ENCODE peak calls at places on chromosomes 16 and 17, in ten cellular contexts. P, Q, K, W, S, X, B, J, G and U are unnamed samples.

GRCh38 chr16:56880176-56880575 is 15.2 kb downstream of the SLC12A3 start:
- DNase-seq in P (no peak), Q (no peak), K (no peak), W (no peak), S (no peak), X (no peak), B (no peak), J (no peak), G (no peak), U (no peak)

GRCh38 chr16:2331932-2332267 is 8.6 kb downstream of the ABCA3 start:
- DNase-seq in P (no peak), Q (no peak), K (no peak), W (no peak), S (no peak), X (no peak), B (no peak), J (no peak), G (no peak), U (no peak)

GRCh38 chr17:74280093-74280513 is 6.1 kb downstream of the DNAI2 start:
- DNase-seq in P (no peak), Q (no peak), K (no peak), W (no peak), S (no peak), X (no peak), B (no peak), J (no peak), G (no peak), U (peak)

GRCh38 chr16:6841392-6841791 is 491.3 kb upstream of the RBFOX1 start:
- DNase-seq in P (no peak), Q (no peak), K (no peak), W (no peak), S (no peak), X (no peak), B (no peak), J (no peak), G (no peak), U (no peak)

GRCh38 chr16:86682219-86682904 is 104.0 kb downstream of the FOXL1 start:
- DNase-seq in P (no peak), Q (no peak), K (no peak), W (no peak), S (no peak), X (no peak), B (no peak), J (no peak), G (no peak), U (no peak)

GRCh38 chr16:57627184-57627871 is 1.1 kb upstream of the ADGRG1 start:
- DNase-seq in P (no peak), Q (peak), K (no peak), W (no peak), S (peak), X (peak), B (peak), J (peak), G (peak), U (no peak)

GRCh38 chr17:74442291-74442669 is 10.4 kb downstream of the GPRC5C start:
- DNase-seq in P (no peak), Q (no peak), K (no peak), W (no peak), S (no peak), X (no peak), B (no peak), J (no peak), G (no peak), U (no peak)

GRCh38 chr16:47198180-47198575 is 54.4 kb upstream of the NETO2 start:
- DNase-seq in P (no peak), Q (peak), K (no peak), W (no peak), S (no peak), X (no peak), B (no peak), J (no peak), G (no peak), U (no peak)

GRCh38 chr16:68636818-68637217 is 8.3 kb upstream of the CDH3 start:
- DNase-seq in P (no peak), Q (peak), K (no peak), W (no peak), S (no peak), X (no peak), B (no peak), J (no peak), G (no peak), U (no peak)

GRCh38 chr16:72963921-72964320 is 84.0 kb downstream of the ZFHX3 start:
- DNase-seq in P (no peak), Q (peak), K (no peak), W (no peak), S (no peak), X (peak), B (no peak), J (no peak), G (peak), U (no peak)

GRCh38 chr16:50884066-50884860 is 142.4 kb downstream of the CYLD start:
- DNase-seq in P (no peak), Q (no peak), K (no peak), W (no peak), S (no peak), X (no peak), B (no peak), J (peak), G (no peak), U (peak)

GRCh38 chr16:2952679-2953078 is 11.4 kb upstream of the KREMEN2 start:
- DNase-seq in P (no peak), Q (no peak), K (no peak), W (no peak), S (no peak), X (no peak), B (no peak), J (no peak), G (no peak), U (no peak)

GRCh38 chr17:14471052-14471451 is 170.2 kb downstream of the HS3ST3B1 start:
- DNase-seq in P (no peak), Q (peak), K (no peak), W (no peak), S (peak), X (peak), B (peak), J (no peak), G (peak), U (no peak)

GRCh38 chr17:43834106-43834505 is 1.2 kb upstream of the MPP3 start:
- DNase-seq in P (no peak), Q (peak), K (no peak), W (no peak), S (peak), X (no peak), B (peak), J (no peak), G (peak), U (no peak)

GRCh38 chr17:835263-835662 is 53.1 kb downstream of the MRM3 start:
- DNase-seq in P (no peak), Q (peak), K (peak), W (peak), S (peak), X (peak), B (no peak), J (peak), G (peak), U (no peak)

GRCh38 chr16:85114909-85115567 is 2.8 kb upstream of the CIBAR2 start:
- DNase-seq in P (peak), Q (peak), K (peak), W (peak), S (no peak), X (peak), B (peak), J (peak), G (peak), U (peak)

GRCh38 chr17:21452377-21453143 is 76.4 kb downstream of the KCNJ12 start:
- DNase-seq in P (no peak), Q (peak), K (peak), W (peak), S (peak), X (peak), B (no peak), J (peak), G (peak), U (no peak)

GRCh38 chr17:4156750-4157381 is 13.9 kb downstream of the CYB5D2 start:
- DNase-seq in P (no peak), Q (no peak), K (no peak), W (no peak), S (no peak), X (no peak), B (no peak), J (peak), G (no peak), U (no peak)
- TF ChIP-seq CTCF in P (peak), Q (no peak), K (no peak), W (peak), S (peak), X (peak), B (peak), J (peak), G (no peak), U (no peak)

DNA sequence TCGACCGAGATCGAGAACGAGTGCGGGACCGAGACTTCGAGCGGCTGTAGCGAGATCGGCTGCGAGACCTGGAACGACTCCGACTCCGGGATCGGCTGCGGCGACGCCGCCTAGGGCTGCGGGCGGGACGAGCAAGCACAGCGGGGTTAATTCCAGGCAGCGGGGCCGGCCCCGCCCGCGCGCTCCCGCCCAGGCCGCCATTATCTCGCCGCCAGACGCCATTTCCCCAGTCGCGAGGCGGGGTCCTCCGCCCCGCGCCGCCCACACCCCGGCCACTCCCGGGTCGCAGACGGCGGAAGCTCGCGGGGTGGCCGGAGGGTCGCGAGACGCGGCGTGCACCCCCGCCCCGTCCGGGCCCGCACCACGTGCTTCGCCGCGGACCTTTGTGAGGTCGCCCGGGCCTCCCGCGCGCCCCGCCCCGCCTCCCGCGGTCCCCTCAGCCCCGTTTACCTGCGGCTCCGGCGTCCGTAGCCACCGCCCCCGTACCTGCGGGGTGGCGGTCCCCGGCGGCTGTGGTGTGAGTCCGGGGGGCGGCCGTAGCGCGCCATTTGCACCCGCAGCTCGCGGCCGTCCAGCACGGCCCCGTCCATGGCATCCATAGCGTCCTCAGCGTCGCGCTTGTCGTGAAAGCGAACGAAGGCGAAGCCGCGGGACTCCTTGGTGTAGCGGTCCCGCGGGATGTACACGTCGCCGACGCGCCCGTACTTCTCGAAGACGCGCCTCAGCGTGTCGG is 616 bp downstream of the SRSF2 start:
- DNase-seq in P (peak), Q (peak), K (peak), W (peak), S (no peak), X (peak), B (no peak), J (peak), G (peak), U (peak)
- TF ChIP-seq CTCF in P (peak), Q (peak), K (no peak), W (no peak), S (no peak), X (peak), B (no peak), J (peak), G (peak), U (peak)

GRCh38 chr16:53492499-53492898 is 10.5 kb downstream of the AKTIP start:
- DNase-seq in P (no peak), Q (no peak), K (no peak), W (no peak), S (no peak), X (no peak), B (no peak), J (no peak), G (no peak), U (no peak)
- TF ChIP-seq CTCF in P (no peak), Q (no peak), K (no peak), W (no peak), S (no peak), X (no peak), B (no peak), J (no peak), G (no peak), U (no peak)

GRCh38 chr16:183005-183404 is 2.7 kb downstream of the HBQ1 start:
- DNase-seq in P (no peak), Q (no peak), K (no peak), W (no peak), S (no peak), X (no peak), B (no peak), J (no peak), G (no peak), U (no peak)

GRCh38 chr16:179431-179830 is 828 bp upstream of the HBQ1 start:
- DNase-seq in P (no peak), Q (no peak), K (no peak), W (no peak), S (no peak), X (no peak), B (no peak), J (no peak), G (no peak), U (no peak)

GRCh38 chr16:180921-181667 is 835 bp downstream of the HBQ1 start:
- DNase-seq in P (peak), Q (peak), K (peak), W (peak), S (no peak), X (peak), B (peak), J (peak), G (peak), U (peak)

GRCh38 chr16:180101-180920 is at the start of gene HBQ1:
- DNase-seq in P (peak), Q (peak), K (peak), W (peak), S (no peak), X (no peak), B (peak), J (peak), G (no peak), U (peak)

DNA sequence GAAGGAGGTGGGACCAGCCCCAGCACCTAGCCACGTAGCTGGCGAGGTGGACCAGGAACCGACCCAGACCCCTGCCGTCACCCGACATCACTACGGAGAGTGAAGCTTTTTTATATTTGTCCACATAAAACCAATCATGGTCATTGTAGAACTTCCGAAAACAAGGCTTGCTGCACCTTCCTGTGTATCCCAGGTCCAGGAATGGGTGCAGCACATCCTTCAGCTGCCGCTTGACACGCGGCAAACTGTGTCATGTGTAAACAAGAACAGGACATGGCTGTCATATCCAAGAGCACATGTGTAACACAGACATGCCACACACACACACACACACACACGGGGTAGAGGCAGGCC is 1.4 kb downstream of the HBQ1 start:
- DNase-seq in P (no peak), Q (no peak), K (no peak), W (no peak), S (no peak), X (no peak), B (no peak), J (no peak), G (peak), U (no peak)
- TF ChIP-seq CTCF in P (no peak), Q (no peak), K (no peak), W (no peak), S (no peak), X (no peak), B (no peak), J (no peak), G (no peak), U (no peak)

DNA sequence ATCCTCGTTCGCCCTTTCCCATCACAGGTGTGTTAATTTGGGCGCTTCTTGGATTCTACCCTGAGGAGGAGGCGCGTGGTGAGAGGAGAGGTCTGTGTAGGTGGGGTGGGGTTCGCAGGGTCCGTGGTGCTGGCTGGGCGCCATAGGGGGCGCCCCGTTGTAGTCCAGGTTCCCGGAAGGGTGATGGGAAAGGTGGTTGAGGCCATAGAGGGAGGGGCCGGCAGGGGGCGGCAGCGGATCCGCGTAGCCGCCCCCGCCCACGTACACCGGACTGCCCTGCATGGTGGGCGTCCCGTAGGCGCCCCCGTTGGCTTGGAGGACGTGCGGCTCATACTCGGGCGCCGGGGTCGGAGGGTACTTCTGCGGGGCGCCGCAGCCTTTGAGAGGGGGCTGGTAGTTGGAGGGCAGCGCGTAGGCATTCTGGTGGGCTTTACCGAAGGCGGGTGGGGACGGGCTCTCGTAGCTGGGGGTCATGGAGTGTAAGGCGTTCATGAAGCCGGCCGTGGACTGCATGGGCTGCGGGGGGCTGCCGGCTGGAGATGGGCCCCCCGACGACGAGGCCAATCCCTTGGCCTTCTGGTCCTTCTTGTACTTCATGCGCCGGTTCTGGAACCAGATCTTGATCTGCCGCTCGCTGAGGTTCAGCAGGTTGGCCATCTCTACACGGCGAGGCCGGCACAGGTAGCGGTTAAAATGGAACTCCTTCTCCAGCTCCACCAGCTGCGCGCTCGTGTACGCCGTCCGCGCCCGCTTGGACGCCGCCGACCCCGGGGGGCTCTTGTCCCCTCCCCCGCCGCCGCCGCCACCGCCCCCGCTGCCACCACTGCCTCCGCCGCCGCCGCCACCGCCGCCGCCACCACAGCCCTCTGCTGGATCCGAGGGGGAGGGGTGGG is 5.7 kb upstream of the HOXB2 start:
- DNase-seq in P (no peak), Q (no peak), K (no peak), W (no peak), S (no peak), X (no peak), B (no peak), J (peak), G (no peak), U (no peak)
- TF ChIP-seq CTCF in P (peak), Q (no peak), K (no peak), W (no peak), S (no peak), X (peak), B (peak), J (peak), G (peak), U (no peak)